ENCODE peak calls at places on chromosomes 5 and 9, in nine cellular contexts. C is neuronal stem cell; B is upper lobe of left lung; M is H9; V is left ventricle myocardium inferior; T is WTC11; L is stimulated activated CD4-positive, alpha-beta T cell treated with anti-CD3 and anti-CD28 coated beads, Interleukin-12 subunit alpha, Interleukin-12 subunit beta, amount 100 ng/mL, for 4 hours; D is NCI-H460; O is activated T-cell treated with anti-CD3 and anti-CD28 coated beads for 1 hour. A is an unnamed sample.

GRCh38 chr9:32584784-32585183 is 11.8 kb upstream of the NDUFB6 start:
- DNase-seq in C (no peak), B (no peak), M (no peak), V (no peak), T (no peak), L (no peak), D (no peak), O (no peak), A (no peak)

GRCh38 chr9:112784020-112784788 is 33.6 kb downstream of the SNX30 start:
- DNase-seq in C (peak; percentile 35), B (peak; percentile 28), M (peak; percentile 57), V (no peak), T (peak; percentile 36), L (no peak), D (no peak), O (no peak), A (no peak)

GRCh38 chr9:69895185-69895584 is 74.6 kb downstream of the CFAP95 start:
- DNase-seq in C (no peak), B (no peak), M (no peak), V (no peak), T (no peak), L (no peak), D (no peak), O (no peak), A (no peak)

GRCh38 chr9:114606068-114606467 is 5.0 kb upstream of the TMEM268 start:
- DNase-seq in C (no peak), B (no peak), M (no peak), V (no peak), T (peak; percentile 23), L (no peak), D (no peak), O (no peak), A (no peak)

GRCh38 chr5:38384396-38384795 is 126.0 kb downstream of the EGFLAM start:
- DNase-seq in C (no peak), B (no peak), M (no peak), V (no peak), T (no peak), L (no peak), D (no peak), O (no peak), A (no peak)

GRCh38 chr5:11268894-11269293 is 507.9 kb upstream of the DAP start:
- DNase-seq in C (no peak), B (no peak), M (no peak), V (no peak), T (no peak), L (no peak), D (no peak), O (no peak), A (no peak)

GRCh38 chr5:607541-608285 is 4.4 kb upstream of the CEP72 start:
- DNase-seq in C (no peak), B (peak; percentile 18), M (no peak), V (no peak), T (no peak), L (no peak), D (no peak), O (no peak), A (no peak)

GRCh38 chr5:103035701-103036100 is 84.2 kb downstream of the GIN1 start:
- DNase-seq in C (no peak), B (no peak), M (no peak), V (no peak), T (no peak), L (no peak), D (no peak), O (no peak), A (no peak)

GRCh38 chr9:35563791-35564197 is 41.3 kb upstream of the TESK1 start:
- DNase-seq in C (peak; percentile 32), B (no peak), M (peak; percentile 65), V (peak; percentile 53), T (peak; percentile 52), L (no peak), D (no peak), O (no peak), A (no peak)

GRCh38 chr9:37788328-37788727 is 3.5 kb upstream of the EXOSC3 start:
- DNase-seq in C (no peak), B (no peak), M (no peak), V (no peak), T (no peak), L (no peak), D (no peak), O (no peak), A (no peak)

GRCh38 chr9:98132806-98133631 is 14.0 kb upstream of the TRIM14 start:
- DNase-seq in C (peak; percentile 32), B (no peak), M (no peak), V (no peak), T (no peak), L (no peak), D (no peak), O (no peak), A (no peak)

GRCh38 chr5:154732212-154732611 is 23.0 kb upstream of the LARP1 start:
- DNase-seq in C (no peak), B (no peak), M (no peak), V (no peak), T (no peak), L (no peak), D (no peak), O (no peak), A (no peak)

GRCh38 chr9:70081120-70081495 is 37.5 kb downstream of the MAMDC2 start:
- DNase-seq in C (no peak), B (no peak), M (no peak), V (no peak), T (no peak), L (no peak), D (no peak), O (no peak), A (no peak)

GRCh38 chr9:71627537-71627936 is 140.8 kb downstream of the CEMIP2 start:
- DNase-seq in C (no peak), B (no peak), M (no peak), V (no peak), T (no peak), L (no peak), D (no peak), O (no peak), A (no peak)

GRCh38 chr5:159242153-159242552 is 20.9 kb upstream of the UBLCP1 start:
- DNase-seq in C (no peak), B (no peak), M (no peak), V (no peak), T (no peak), L (no peak), D (no peak), O (no peak), A (no peak)

GRCh38 chr5:176533894-176534611 is 3.1 kb downstream of the RNF44 start:
- DNase-seq in C (no peak), B (peak; percentile 50), M (no peak), V (peak; percentile 36), T (no peak), L (no peak), D (no peak), O (no peak), A (no peak)

GRCh38 chr5:31033295-31033694 is 160.2 kb upstream of the CDH6 start:
- DNase-seq in C (no peak), B (no peak), M (no peak), V (no peak), T (no peak), L (no peak), D (no peak), O (no peak), A (no peak)

GRCh38 chr5:191949-192690 is 825 bp downstream of the LRRC14B start:
- DNase-seq in C (no peak), B (no peak), M (no peak), V (no peak), T (no peak), L (no peak), D (no peak), O (no peak), A (no peak)

GRCh38 chr5:132884548-132884947 is 11.1 kb downstream of the LEAP2 start:
- DNase-seq in C (no peak), B (no peak), M (no peak), V (no peak), T (no peak), L (no peak), D (no peak), O (no peak), A (no peak)

A was measured in hippocampal formation.